ENCODE peak calls at places on chromosomes 6 and 20, in five cellular contexts. T is HepG2, J is H1, U is K562, N is GM12878. Y is an unnamed sample.

GRCh38 chr6:107244082-107244741 is 128.9 kb upstream of the BEND3 start:
- DNase-seq in T (no peak), J (no peak), U (no peak), N (no peak), Y (no peak)

GRCh38 chr6:19824058-19824807 is 12.9 kb upstream of the ID4 start:
- DNase-seq in T (no peak), J (no peak), U (no peak), N (no peak), Y (no peak)

GRCh38 chr6:24721461-24722215 is 2.7 kb upstream of the C6orf62 start:
- DNase-seq in T (no peak), J (no peak), U (peak), N (no peak), Y (no peak)

GRCh38 chr20:59232618-59233017 is 67.8 kb upstream of the EDN3 start:
- DNase-seq in T (no peak), J (no peak), U (no peak), N (no peak), Y (no peak)

GRCh38 chr20:63070771-63071540 is 64.2 kb upstream of the BHLHE23 start:
- DNase-seq in T (no peak), J (no peak), U (no peak), N (no peak), Y (no peak)

GRCh38 chr6:45640081-45640491 is 262.4 kb upstream of the SUPT3H start:
- DNase-seq in T (no peak), J (no peak), U (no peak), N (no peak), Y (no peak)

GRCh38 chr6:77463881-77464867 is 883 bp upstream of the HTR1B start:
- DNase-seq in T (no peak), J (peak), U (no peak), N (no peak), Y (no peak)

GRCh38 chr6:155782320-155782730 is 326.7 kb upstream of the NOX3 start:
- DNase-seq in T (no peak), J (no peak), U (no peak), N (no peak), Y (peak)

GRCh38 chr20:19074828-19075516 is 137.5 kb upstream of the SLC24A3 start:
- DNase-seq in T (no peak), J (peak), U (no peak), N (peak), Y (no peak)

GRCh38 chr6:45278367-45278766 is 49.8 kb upstream of the RUNX2 start:
- DNase-seq in T (no peak), J (no peak), U (no peak), N (no peak), Y (no peak)

GRCh38 chr6:149094156-149094555 is 223.4 kb upstream of the TAB2 start:
- DNase-seq in T (no peak), J (no peak), U (no peak), N (no peak), Y (no peak)

GRCh38 chr20:35146922-35147574 is at the start of gene EDEM2:
- DNase-seq in T (peak), J (peak), U (peak), N (peak), Y (peak)
- TF ChIP-seq POLR2A in T (peak), J (no peak), U (peak), N (peak), Y (peak)

DNA sequence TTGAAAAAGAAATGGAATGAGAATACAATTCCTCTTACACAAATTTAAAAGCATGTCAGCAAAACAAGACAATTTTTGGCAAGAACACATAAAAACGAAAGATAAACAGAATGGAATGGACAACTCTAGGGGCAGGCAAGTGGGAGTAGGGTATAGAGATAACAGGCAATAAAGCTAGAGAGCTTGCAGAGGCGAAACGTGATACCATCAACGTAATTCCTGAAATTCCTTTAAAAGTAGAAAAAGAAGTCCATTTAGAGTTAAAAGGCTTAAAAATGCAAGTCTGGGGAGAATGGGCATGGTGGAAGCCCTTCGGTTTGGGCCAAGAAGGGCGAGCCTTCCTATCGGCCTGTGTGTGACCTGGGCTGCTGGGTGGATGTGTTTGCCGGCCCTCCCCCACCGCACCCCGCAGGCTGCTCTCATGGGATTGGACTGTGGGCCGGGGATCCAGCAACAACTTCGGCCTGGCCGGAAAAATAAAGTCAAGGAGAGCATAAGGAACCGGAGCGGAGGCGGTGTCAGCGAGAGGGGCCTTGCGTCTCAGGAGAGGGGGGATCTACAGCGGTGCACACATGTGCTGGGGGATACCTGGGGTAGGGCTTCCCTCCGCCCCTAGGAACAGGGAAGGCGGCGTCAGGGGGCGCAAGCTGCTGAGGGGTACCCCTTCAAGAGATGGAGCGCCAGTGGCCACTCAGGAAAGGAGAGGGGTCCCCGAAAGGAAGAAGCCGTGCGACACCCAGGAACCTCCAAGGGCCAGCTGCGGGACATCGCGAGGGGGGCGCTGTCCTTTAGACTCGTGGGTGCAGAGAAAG is 4.1 kb downstream of the TMEM239 start:
- DNase-seq in T (no peak), J (peak), U (peak), N (no peak), Y (no peak)
- TF ChIP-seq RAD21 in T (no peak), J (no peak), U (no peak), N (no peak), Y (no peak)

DNA sequence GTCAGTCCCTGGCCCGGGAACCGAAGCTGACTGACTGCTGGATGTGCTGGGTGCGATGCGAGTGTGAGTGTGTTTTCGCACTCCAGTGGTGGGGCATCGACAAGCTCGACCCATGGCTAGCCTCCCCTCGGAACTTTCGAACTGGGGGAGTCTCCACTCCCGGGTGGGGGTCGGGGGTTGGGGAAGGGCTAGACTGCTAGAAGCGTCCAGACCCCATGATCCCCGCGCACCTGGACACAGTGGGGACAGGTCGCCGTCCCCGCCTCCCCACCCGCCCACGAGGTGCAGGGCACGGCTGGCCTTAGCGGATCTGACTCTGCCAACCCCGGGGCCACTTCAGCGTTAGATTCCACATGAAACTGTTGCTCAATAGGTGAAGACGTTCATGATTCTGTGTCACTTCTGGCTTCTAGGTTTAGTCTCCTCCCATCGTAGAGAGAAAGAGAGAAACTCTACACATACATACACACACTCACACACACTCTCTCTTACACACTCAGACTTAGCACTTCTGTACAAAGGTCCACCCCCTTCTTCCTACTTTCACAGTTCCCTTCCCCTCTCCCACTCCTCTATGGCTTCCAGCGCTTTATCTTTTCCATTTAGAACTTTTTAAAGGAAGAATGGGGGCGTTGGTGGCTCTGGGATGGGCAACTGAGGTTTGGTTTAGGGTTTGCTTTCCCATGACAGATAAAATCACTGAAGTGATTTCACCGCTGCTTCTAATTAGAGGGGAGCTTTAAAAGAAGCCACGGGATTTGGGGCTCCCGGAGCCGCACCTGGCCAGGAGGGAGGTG is 5.1 kb upstream of the TFAP2A start:
- DNase-seq in T (no peak), J (no peak), U (no peak), N (no peak), Y (no peak)
- TF ChIP-seq EZH2 in T (no peak), J (no peak), U (no peak), N (no peak), Y (no peak)

GRCh38 chr20:25310921-25311728 is 63.2 kb downstream of the PYGB start:
- DNase-seq in T (peak), J (no peak), U (no peak), N (no peak), Y (no peak)

GRCh38 chr20:25310268-25310920 is 62.5 kb downstream of the PYGB start:
- DNase-seq in T (peak), J (no peak), U (peak), N (peak), Y (peak)

GRCh38 chr20:25308083-25308491 is 60.2 kb downstream of the PYGB start:
- DNase-seq in T (no peak), J (no peak), U (no peak), N (no peak), Y (no peak)

GRCh38 chr20:25308671-25309394 is 60.9 kb downstream of the PYGB start:
- DNase-seq in T (peak), J (no peak), U (no peak), N (no peak), Y (peak)

GRCh38 chr20:25309395-25310267 is 61.7 kb downstream of the PYGB start:
- DNase-seq in T (peak), J (no peak), U (peak), N (no peak), Y (peak)
- TF ChIP-seq POLR2A in T (peak), J (no peak), U (no peak), N (no peak), Y (no peak)

DNA sequence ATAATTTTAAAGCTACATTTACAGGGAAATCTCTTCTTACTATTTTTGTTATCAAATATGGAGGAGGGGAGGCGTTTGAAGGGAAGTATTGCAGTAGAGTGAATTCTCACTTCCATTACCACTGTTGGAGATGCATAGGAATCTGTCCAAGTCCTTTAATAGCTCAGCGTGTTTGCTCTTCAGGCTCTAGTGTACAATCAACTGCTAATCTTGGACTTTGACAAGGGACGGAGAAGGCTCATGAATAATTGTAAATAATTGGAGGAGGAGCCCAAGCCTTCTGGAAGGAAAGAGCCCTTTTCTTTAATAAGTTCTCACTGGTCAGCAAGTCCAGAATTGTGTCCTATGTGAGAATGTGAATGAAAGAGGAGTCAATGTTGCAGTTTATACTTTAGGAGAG is 16.2 kb upstream of the TSBP1 start:
- DNase-seq in T (no peak), J (no peak), U (no peak), N (no peak), Y (no peak)
- TF ChIP-seq RAD21 in T (no peak), J (no peak), U (no peak), N (no peak), Y (no peak)

DNA sequence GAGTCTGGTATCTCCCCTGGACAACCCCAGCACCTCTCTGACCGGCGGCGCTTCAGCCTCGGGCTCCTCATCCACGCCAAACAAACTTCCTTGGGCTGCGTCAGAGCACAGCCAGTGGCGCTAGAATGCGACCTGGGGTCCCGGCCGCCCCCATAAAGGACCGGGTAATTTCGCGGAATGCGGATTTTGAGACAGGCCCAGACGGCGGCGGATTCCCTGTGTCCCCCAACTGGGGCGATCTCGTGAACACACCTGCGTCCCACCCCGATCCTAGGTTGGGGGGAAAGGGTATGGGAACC is 1.6 kb downstream of the FOXP4 start:
- DNase-seq in T (no peak), J (no peak), U (no peak), N (no peak), Y (no peak)
- TF ChIP-seq EZH2 in T (no peak), J (no peak), U (no peak), N (no peak), Y (no peak)

GRCh38 chr6:28104392-28105250 is 19.8 kb upstream of the ZSCAN16 start:
- DNase-seq in T (peak), J (peak), U (peak), N (peak), Y (peak)
- TF ChIP-seq POLR2A in T (peak), J (no peak), U (peak), N (peak), Y (peak)

GRCh38 chr6:152270301-152270925 is 366.7 kb downstream of the SYNE1 start:
- DNase-seq in T (no peak), J (no peak), U (no peak), N (no peak), Y (no peak)

GRCh38 chr6:152273638-152274037 is 363.5 kb downstream of the SYNE1 start:
- DNase-seq in T (no peak), J (no peak), U (no peak), N (no peak), Y (no peak)

GRCh38 chr6:152272486-152272885 is 364.7 kb downstream of the SYNE1 start:
- DNase-seq in T (no peak), J (no peak), U (no peak), N (no peak), Y (no peak)

GRCh38 chr6:152271681-152272464 is 365.3 kb downstream of the SYNE1 start:
- DNase-seq in T (no peak), J (no peak), U (no peak), N (peak), Y (no peak)

GRCh38 chr6:152273002-152273401 is 364.2 kb downstream of the SYNE1 start:
- DNase-seq in T (no peak), J (no peak), U (no peak), N (no peak), Y (no peak)
- TF ChIP-seq RAD21 in T (no peak), J (no peak), U (no peak), N (no peak), Y (no peak)

GRCh38 chr6:3228046-3228671 is 706 bp upstream of the TUBB2B start:
- DNase-seq in T (no peak), J (peak), U (peak), N (no peak), Y (no peak)

GRCh38 chr6:3230275-3231212 is 3.1 kb upstream of the TUBB2B start:
- DNase-seq in T (no peak), J (peak), U (no peak), N (no peak), Y (no peak)

GRCh38 chr6:3229566-3230274 is 2.3 kb upstream of the TUBB2B start:
- DNase-seq in T (no peak), J (no peak), U (peak), N (no peak), Y (no peak)

GRCh38 chr6:3227363-3228045 is at the start of gene TUBB2B:
- DNase-seq in T (no peak), J (peak), U (peak), N (no peak), Y (no peak)

GRCh38 chr6:3228791-3229565 is 1.5 kb upstream of the TUBB2B start:
- DNase-seq in T (no peak), J (peak), U (peak), N (no peak), Y (no peak)
- TF ChIP-seq EZH2 in T (no peak), J (no peak), U (no peak), N (no peak), Y (no peak)